ENCODE peak calls at places on chromosomes 1 and 21, in six cellular contexts. F, O, J, U, I and Y are unnamed samples.

GRCh38 chr21:45871616-45872236 is 109.8 kb upstream of the COL6A1 start:
- DNase-seq in F (no peak), I (no peak), J (no peak), U (no peak), O (peak), Y (no peak)

GRCh38 chr1:157021688-157022087 is 23.9 kb downstream of the ARHGEF11 start:
- DNase-seq in U (no peak), F (no peak), J (no peak), I (no peak), O (no peak), Y (no peak)

GRCh38 chr1:184433928-184434502 is 47.2 kb downstream of the C1orf21 start:
- DNase-seq in F (no peak), J (no peak), U (no peak), I (no peak), O (no peak), Y (no peak)

GRCh38 chr1:221783936-221784335 is 42.0 kb upstream of the DUSP10 start:
- DNase-seq in J (no peak), O (no peak), U (no peak), I (no peak), F (no peak), Y (no peak)

GRCh38 chr1:8239306-8240023 is 78.4 kb upstream of the SLC45A1 start:
- DNase-seq in J (no peak), F (no peak), U (no peak), I (no peak), O (peak), Y (no peak)

GRCh38 chr21:29256125-29256895 is 42.4 kb upstream of the BACH1 start:
- DNase-seq in O (no peak), J (no peak), I (no peak), U (no peak), F (no peak), Y (no peak)

GRCh38 chr1:1121611-1122077 is 5.8 kb upstream of the C1orf159 start:
- DNase-seq in O (no peak), U (no peak), J (no peak), I (no peak), F (no peak), Y (no peak)

GRCh38 chr1:92797297-92797696 is 12.4 kb upstream of the EVI5 start:
- DNase-seq in I (no peak), O (no peak), J (no peak), F (no peak), U (no peak), Y (no peak)

GRCh38 chr1:64663654-64664053 is 81.2 kb upstream of the RAVER2 start:
- DNase-seq in F (no peak), U (no peak), O (peak), I (no peak), J (no peak), Y (no peak)